ENCODE peak calls at places on chromosomes 4 and X, in ten cellular contexts. One of them, this sample, is unnamed.

GRCh38 chr4:182023469-182023868 is 219.7 kb upstream of the TENM3 start:
- DNase-seq in body of pancreas: no peak
- DNase-seq in endothelial cell of umbilical vein: no peak
- DNase-seq in right lobe of liver: no peak
- DNase-seq in adrenal gland: no peak
- DNase-seq in A549: no peak
- DNase-seq in GM12892: no peak
- DNase-seq in transverse colon: no peak
- DNase-seq in HCT116: no peak
- DNase-seq in heart left ventricle: no peak
- DNase-seq in this sample: no peak

GRCh38 chr4:56505269-56506109 is at the start of gene ARL9:
- DNase-seq in body of pancreas: peak; percentile 38
- DNase-seq in heart left ventricle: peak; percentile 34
- DNase-seq in adrenal gland: peak; percentile 56
- DNase-seq in GM12892: peak; percentile 30
- DNase-seq in HCT116: no peak
- DNase-seq in A549: peak; percentile 2
- DNase-seq in transverse colon: peak; percentile 49
- DNase-seq in right lobe of liver: peak; percentile 59
- DNase-seq in endothelial cell of umbilical vein: peak; percentile 61
- DNase-seq in this sample: peak; percentile 78

GRCh38 chrX:48776818-48777439 is 9.5 kb upstream of the GATA1 start:
- DNase-seq in GM12892: no peak
- DNase-seq in transverse colon: no peak
- DNase-seq in heart left ventricle: no peak
- DNase-seq in HCT116: no peak
- DNase-seq in body of pancreas: no peak
- DNase-seq in A549: no peak
- DNase-seq in right lobe of liver: no peak
- DNase-seq in endothelial cell of umbilical vein: no peak
- DNase-seq in adrenal gland: no peak
- DNase-seq in this sample: no peak

GRCh38 chrX:107565916-107566602 is 62.3 kb upstream of the PRPS1 start:
- DNase-seq in right lobe of liver: no peak
- DNase-seq in A549: peak; percentile 30
- DNase-seq in heart left ventricle: no peak
- DNase-seq in endothelial cell of umbilical vein: peak; percentile 52
- DNase-seq in HCT116: peak; percentile 13
- DNase-seq in transverse colon: no peak
- DNase-seq in GM12892: no peak
- DNase-seq in body of pancreas: peak; percentile 59
- DNase-seq in adrenal gland: no peak
- DNase-seq in this sample: no peak

GRCh38 chr4:123127865-123128264 is 205.5 kb upstream of the NUDT6 start:
- DNase-seq in transverse colon: no peak
- DNase-seq in HCT116: no peak
- DNase-seq in right lobe of liver: no peak
- DNase-seq in GM12892: no peak
- DNase-seq in A549: no peak
- DNase-seq in heart left ventricle: no peak
- DNase-seq in adrenal gland: no peak
- DNase-seq in endothelial cell of umbilical vein: peak; percentile 49
- DNase-seq in body of pancreas: no peak
- DNase-seq in this sample: no peak

GRCh38 chrX:103356023-103356798 is at the start of gene TCEAL9:
- DNase-seq in endothelial cell of umbilical vein: peak; percentile 79
- DNase-seq in GM12892: no peak
- DNase-seq in right lobe of liver: peak; percentile 49
- DNase-seq in body of pancreas: peak; percentile 63
- DNase-seq in heart left ventricle: peak; percentile 69
- DNase-seq in HCT116: peak; percentile 29
- DNase-seq in adrenal gland: peak; percentile 74
- DNase-seq in transverse colon: peak; percentile 63
- DNase-seq in A549: peak; percentile 74
- DNase-seq in this sample: peak; percentile 45

GRCh38 chrX:119272882-119273806 is 37.1 kb downstream of the PGRMC1 start:
- DNase-seq in heart left ventricle: peak; percentile 62
- DNase-seq in adrenal gland: peak; percentile 20
- DNase-seq in endothelial cell of umbilical vein: peak; percentile 19
- DNase-seq in A549: no peak
- DNase-seq in HCT116: no peak
- DNase-seq in GM12892: no peak
- DNase-seq in transverse colon: peak; percentile 46
- DNase-seq in body of pancreas: peak; percentile 24
- DNase-seq in right lobe of liver: peak; percentile 41
- DNase-seq in this sample: peak; percentile 85

GRCh38 chr4:168541608-168541953 is 44.7 kb downstream of the PALLD start:
- DNase-seq in A549: peak; percentile 75
- DNase-seq in adrenal gland: no peak
- DNase-seq in GM12892: no peak
- DNase-seq in heart left ventricle: no peak
- DNase-seq in body of pancreas: no peak
- DNase-seq in HCT116: peak; percentile 76
- DNase-seq in endothelial cell of umbilical vein: no peak
- DNase-seq in transverse colon: no peak
- DNase-seq in right lobe of liver: no peak
- DNase-seq in this sample: no peak

GRCh38 chr4:88280228-88280795 is 4.0 kb downstream of the PPM1K start:
- DNase-seq in body of pancreas: no peak
- DNase-seq in heart left ventricle: no peak
- DNase-seq in transverse colon: no peak
- DNase-seq in HCT116: no peak
- DNase-seq in A549: no peak
- DNase-seq in endothelial cell of umbilical vein: no peak
- DNase-seq in right lobe of liver: no peak
- DNase-seq in GM12892: no peak
- DNase-seq in adrenal gland: no peak
- DNase-seq in this sample: no peak

GRCh38 chr4:88285235-88285505 is 809 bp upstream of the PPM1K start:
- DNase-seq in HCT116: no peak
- DNase-seq in A549: no peak
- DNase-seq in heart left ventricle: no peak
- DNase-seq in endothelial cell of umbilical vein: no peak
- DNase-seq in body of pancreas: no peak
- DNase-seq in right lobe of liver: no peak
- DNase-seq in transverse colon: no peak
- DNase-seq in GM12892: no peak
- DNase-seq in adrenal gland: no peak
- DNase-seq in this sample: no peak

GRCh38 chr4:88286897-88287296 is 2.5 kb upstream of the PPM1K start:
- DNase-seq in GM12892: no peak
- DNase-seq in right lobe of liver: no peak
- DNase-seq in endothelial cell of umbilical vein: no peak
- DNase-seq in HCT116: no peak
- DNase-seq in A549: no peak
- DNase-seq in transverse colon: no peak
- DNase-seq in adrenal gland: no peak
- DNase-seq in body of pancreas: no peak
- DNase-seq in heart left ventricle: no peak
- DNase-seq in this sample: peak; percentile 8

GRCh38 chr4:88283661-88284377 is 542 bp downstream of the PPM1K start:
- DNase-seq in HCT116: peak; percentile 12
- DNase-seq in right lobe of liver: peak; percentile 57
- DNase-seq in adrenal gland: peak; percentile 69
- DNase-seq in body of pancreas: peak; percentile 79
- DNase-seq in A549: peak; percentile 33
- DNase-seq in transverse colon: peak; percentile 61
- DNase-seq in heart left ventricle: peak; percentile 70
- DNase-seq in endothelial cell of umbilical vein: peak; percentile 67
- DNase-seq in GM12892: peak; percentile 31
- DNase-seq in this sample: peak; percentile 87

DNA sequence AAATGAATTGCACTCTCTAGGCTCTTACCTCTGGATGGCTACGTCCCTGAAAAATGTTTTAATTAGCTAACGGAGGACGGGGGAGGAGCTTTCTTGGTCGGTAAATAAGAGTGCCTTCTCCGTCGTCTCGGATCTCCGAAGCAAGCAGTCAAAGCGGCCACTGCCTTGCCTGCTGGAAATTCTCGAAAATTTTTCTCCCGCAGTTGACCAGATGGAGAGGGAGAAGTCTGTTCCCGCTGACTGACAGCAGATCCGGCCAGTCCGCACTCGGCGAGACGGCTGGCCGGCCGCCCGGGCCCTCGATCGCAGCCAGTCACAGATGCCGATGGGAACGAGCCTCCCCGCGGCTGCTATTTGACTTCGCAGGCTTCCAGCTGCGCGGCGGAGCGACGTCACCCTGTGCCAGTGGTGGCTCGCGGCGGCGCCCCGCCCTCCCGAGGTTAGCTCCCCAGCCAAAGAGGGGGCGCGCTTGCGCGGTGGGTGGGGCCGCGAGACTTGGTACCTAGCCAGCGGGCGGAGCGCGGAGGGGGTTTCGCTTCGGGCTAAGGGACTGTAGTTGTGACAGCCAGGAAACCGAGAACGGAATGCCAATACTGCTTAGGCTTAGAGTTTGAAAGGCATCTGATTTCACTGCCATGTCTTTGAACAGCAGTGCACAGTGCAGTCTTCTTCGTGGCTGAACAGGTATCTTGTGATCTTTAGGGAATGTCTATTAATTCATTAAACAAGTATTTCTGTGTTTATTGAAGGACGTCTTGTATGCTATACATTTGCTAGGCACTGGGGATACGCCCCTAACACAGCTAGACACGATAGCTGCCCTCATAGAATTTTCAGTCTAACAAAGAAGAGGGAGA is at the start of gene PPM1K:
- DNase-seq in endothelial cell of umbilical vein: peak; percentile 99
- DNase-seq in body of pancreas: peak; percentile 100
- DNase-seq in A549: peak; percentile 95
- DNase-seq in heart left ventricle: peak; percentile 100
- DNase-seq in transverse colon: peak; percentile 99
- DNase-seq in adrenal gland: peak; percentile 99
- DNase-seq in right lobe of liver: peak; percentile 100
- DNase-seq in HCT116: peak; percentile 94
- DNase-seq in GM12892: peak; percentile 78
- DNase-seq in this sample: peak; percentile 99
- TF ChIP-seq POLR2A in endothelial cell of umbilical vein: no peak
- TF ChIP-seq POLR2A in body of pancreas: peak; percentile 98
- TF ChIP-seq POLR2A in A549: peak; percentile 26
- TF ChIP-seq POLR2A in heart left ventricle: peak; percentile 94
- TF ChIP-seq POLR2A in transverse colon: peak; percentile 85
- TF ChIP-seq POLR2A in adrenal gland: peak; percentile 96
- TF ChIP-seq POLR2A in right lobe of liver: peak; percentile 75
- TF ChIP-seq POLR2A in HCT116: no peak
- TF ChIP-seq POLR2A in GM12892: peak; percentile 34
- TF ChIP-seq POLR2A in this sample: peak; percentile 76

DNA sequence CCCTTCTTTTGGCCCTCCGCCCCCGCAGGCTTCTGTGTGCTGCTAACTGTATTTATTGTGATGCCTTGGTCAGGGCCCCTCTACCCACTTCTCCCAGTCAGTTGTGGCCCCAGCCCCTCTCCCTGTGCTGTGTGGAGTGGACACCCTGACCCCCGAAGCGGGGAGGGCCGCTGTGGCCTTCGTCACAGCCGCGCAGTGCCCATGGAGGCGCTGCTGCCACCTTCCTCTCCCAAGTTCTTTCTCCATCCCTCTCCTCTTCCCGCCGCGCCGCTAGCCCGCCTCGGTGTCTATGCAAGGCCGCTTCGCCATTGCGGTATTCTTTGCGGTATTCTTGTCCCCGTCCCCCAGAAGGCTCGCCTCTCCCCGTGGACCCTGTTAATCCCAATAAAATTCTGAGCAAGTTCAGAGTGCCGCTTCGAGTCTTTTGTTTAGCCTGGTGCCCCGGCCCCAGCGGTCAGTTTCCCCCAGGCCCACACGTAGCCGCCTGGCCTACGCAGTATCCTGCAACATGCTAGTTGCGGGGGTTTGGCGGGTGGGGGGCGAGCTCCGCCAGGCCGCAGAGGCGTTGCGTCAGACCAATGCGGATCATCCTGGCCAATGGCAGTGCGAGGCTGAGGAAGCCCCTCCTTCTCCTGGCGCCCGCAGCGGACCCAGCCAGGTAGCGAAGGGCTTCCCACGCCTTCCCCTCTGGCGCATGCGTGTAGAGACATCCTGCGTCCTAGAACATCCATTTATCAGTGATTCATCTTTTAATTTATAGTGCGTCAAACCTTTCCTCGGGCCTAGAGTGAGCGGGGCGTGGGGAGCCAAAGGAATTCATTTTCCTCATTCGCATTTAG is 5.6 kb upstream of the KANTR start:
- DNase-seq in right lobe of liver: peak; percentile 74
- DNase-seq in body of pancreas: peak; percentile 91
- DNase-seq in GM12892: peak; percentile 64
- DNase-seq in A549: peak; percentile 66
- DNase-seq in endothelial cell of umbilical vein: peak; percentile 84
- DNase-seq in adrenal gland: peak; percentile 84
- DNase-seq in HCT116: no peak
- DNase-seq in heart left ventricle: peak; percentile 87
- DNase-seq in transverse colon: peak; percentile 84
- DNase-seq in this sample: no peak
- TF ChIP-seq POLR2A in right lobe of liver: no peak
- TF ChIP-seq POLR2A in body of pancreas: peak; percentile 55
- TF ChIP-seq POLR2A in GM12892: peak; percentile 43
- TF ChIP-seq POLR2A in A549: no peak
- TF ChIP-seq POLR2A in endothelial cell of umbilical vein: peak; percentile 38
- TF ChIP-seq POLR2A in adrenal gland: peak; percentile 54
- TF ChIP-seq POLR2A in HCT116: no peak
- TF ChIP-seq POLR2A in heart left ventricle: peak; percentile 41
- TF ChIP-seq POLR2A in transverse colon: peak; percentile 19
- TF ChIP-seq POLR2A in this sample: no peak

GRCh38 chrX:25015486-25016360 is at the start of gene ARX:
- DNase-seq in HCT116: peak; percentile 55
- DNase-seq in body of pancreas: peak; percentile 40
- DNase-seq in heart left ventricle: peak; percentile 47
- DNase-seq in right lobe of liver: peak; percentile 55
- DNase-seq in A549: peak; percentile 57
- DNase-seq in adrenal gland: no peak
- DNase-seq in GM12892: peak; percentile 64
- DNase-seq in transverse colon: peak; percentile 51
- DNase-seq in endothelial cell of umbilical vein: peak; percentile 31
- DNase-seq in this sample: peak; percentile 63
- TF ChIP-seq POLR2A in HCT116: no peak
- TF ChIP-seq POLR2A in body of pancreas: peak; percentile 12
- TF ChIP-seq POLR2A in heart left ventricle: no peak
- TF ChIP-seq POLR2A in right lobe of liver: no peak
- TF ChIP-seq POLR2A in A549: no peak
- TF ChIP-seq POLR2A in adrenal gland: no peak
- TF ChIP-seq POLR2A in GM12892: no peak
- TF ChIP-seq POLR2A in transverse colon: no peak
- TF ChIP-seq POLR2A in endothelial cell of umbilical vein: no peak
- TF ChIP-seq POLR2A in this sample: no peak

GRCh38 chr4:2733844-2734574 is 22.1 kb downstream of the TNIP2 start:
- DNase-seq in body of pancreas: no peak
- DNase-seq in transverse colon: no peak
- DNase-seq in endothelial cell of umbilical vein: no peak
- DNase-seq in adrenal gland: no peak
- DNase-seq in A549: no peak
- DNase-seq in right lobe of liver: no peak
- DNase-seq in GM12892: no peak
- DNase-seq in HCT116: no peak
- DNase-seq in heart left ventricle: no peak
- DNase-seq in this sample: no peak

GRCh38 chr4:2734618-2735017 is 21.5 kb downstream of the TNIP2 start:
- DNase-seq in A549: no peak
- DNase-seq in transverse colon: no peak
- DNase-seq in adrenal gland: no peak
- DNase-seq in endothelial cell of umbilical vein: no peak
- DNase-seq in heart left ventricle: no peak
- DNase-seq in right lobe of liver: no peak
- DNase-seq in GM12892: no peak
- DNase-seq in HCT116: no peak
- DNase-seq in body of pancreas: no peak
- DNase-seq in this sample: no peak

GRCh38 chr4:2732526-2732925 is 23.6 kb downstream of the TNIP2 start:
- DNase-seq in GM12892: no peak
- DNase-seq in adrenal gland: no peak
- DNase-seq in endothelial cell of umbilical vein: no peak
- DNase-seq in transverse colon: no peak
- DNase-seq in body of pancreas: no peak
- DNase-seq in right lobe of liver: no peak
- DNase-seq in heart left ventricle: no peak
- DNase-seq in A549: no peak
- DNase-seq in HCT116: no peak
- DNase-seq in this sample: no peak

GRCh38 chr4:2731907-2732314 is 24.2 kb downstream of the TNIP2 start:
- DNase-seq in HCT116: no peak
- DNase-seq in endothelial cell of umbilical vein: no peak
- DNase-seq in A549: no peak
- DNase-seq in body of pancreas: no peak
- DNase-seq in right lobe of liver: no peak
- DNase-seq in heart left ventricle: no peak
- DNase-seq in adrenal gland: no peak
- DNase-seq in transverse colon: no peak
- DNase-seq in GM12892: no peak
- DNase-seq in this sample: no peak

DNA sequence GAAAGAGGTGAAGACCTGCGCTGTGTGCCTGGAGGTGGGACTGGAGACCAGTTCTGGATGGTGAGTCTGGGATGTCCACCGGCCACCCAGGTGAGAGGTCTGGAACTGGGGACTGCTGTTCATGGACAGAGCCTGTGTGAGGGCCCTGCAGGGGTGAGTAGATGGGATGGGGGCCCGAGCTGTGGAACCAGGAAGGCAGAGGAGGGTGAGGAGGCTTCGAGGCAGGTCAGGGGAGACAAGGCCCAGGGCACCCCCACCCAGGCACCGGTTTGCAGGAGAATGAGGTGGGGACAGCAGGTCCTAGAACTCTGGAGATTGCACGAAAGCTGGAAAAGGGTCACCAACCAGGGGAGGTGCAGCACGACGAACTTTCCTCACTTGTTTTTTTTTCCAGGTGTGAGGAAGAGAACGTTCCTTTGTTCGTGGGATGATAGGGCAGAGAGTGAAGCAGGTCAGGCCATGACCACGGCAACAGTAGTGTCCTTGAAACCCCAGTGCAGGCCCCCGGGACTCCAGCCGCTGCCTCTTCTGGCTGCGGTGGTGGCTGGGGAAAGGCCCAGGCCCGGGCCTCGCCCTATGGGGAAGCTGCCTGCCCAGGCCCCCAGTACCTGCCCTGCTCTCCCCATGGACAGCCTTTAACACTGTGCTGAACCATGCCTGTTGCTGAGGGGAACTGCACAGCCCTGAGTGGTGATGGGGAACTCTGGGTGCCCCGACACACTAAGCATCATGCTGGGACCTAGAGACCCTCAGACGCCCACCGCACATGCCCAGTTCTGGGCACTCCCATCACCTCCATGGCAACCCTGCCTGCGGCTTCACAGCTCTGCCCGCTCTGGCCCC is 22.9 kb downstream of the TNIP2 start:
- DNase-seq in body of pancreas: no peak
- DNase-seq in adrenal gland: no peak
- DNase-seq in transverse colon: no peak
- DNase-seq in A549: no peak
- DNase-seq in endothelial cell of umbilical vein: no peak
- DNase-seq in HCT116: no peak
- DNase-seq in GM12892: no peak
- DNase-seq in right lobe of liver: no peak
- DNase-seq in heart left ventricle: no peak
- DNase-seq in this sample: no peak
- TF ChIP-seq POLR2A in body of pancreas: no peak
- TF ChIP-seq POLR2A in adrenal gland: no peak
- TF ChIP-seq POLR2A in transverse colon: no peak
- TF ChIP-seq POLR2A in A549: no peak
- TF ChIP-seq POLR2A in endothelial cell of umbilical vein: no peak
- TF ChIP-seq POLR2A in HCT116: no peak
- TF ChIP-seq POLR2A in GM12892: no peak
- TF ChIP-seq POLR2A in right lobe of liver: no peak
- TF ChIP-seq POLR2A in heart left ventricle: no peak
- TF ChIP-seq POLR2A in this sample: no peak